ENCODE peak calls at places on chromosomes 4 and X, in ten cellular contexts. One of them, this sample, is unnamed.

GRCh38 chr4:169945636-169946035 is 80.6 kb downstream of the MFAP3L start:
- DNase-seq in bronchial epithelial cell: no peak
- DNase-seq in mammary epithelial cell: no peak
- DNase-seq in AG09309: no peak
- DNase-seq in endothelial cell: no peak
- DNase-seq in transverse colon: no peak
- DNase-seq in HCT116: no peak
- DNase-seq in pancreas: no peak
- DNase-seq in GM10248: no peak
- DNase-seq in cardiac muscle cell: no peak
- DNase-seq in this sample: no peak

GRCh38 chr4:99405433-99406115 is 29.6 kb downstream of the ADH7 start:
- DNase-seq in bronchial epithelial cell: peak
- DNase-seq in mammary epithelial cell: peak
- DNase-seq in AG09309: no peak
- DNase-seq in endothelial cell: peak
- DNase-seq in transverse colon: peak
- DNase-seq in HCT116: peak
- DNase-seq in pancreas: peak
- DNase-seq in GM10248: peak
- DNase-seq in cardiac muscle cell: peak
- DNase-seq in this sample: peak

GRCh38 chr4:177250056-177250696 is 59.5 kb upstream of the NEIL3 start:
- DNase-seq in bronchial epithelial cell: peak
- DNase-seq in mammary epithelial cell: peak
- DNase-seq in AG09309: no peak
- DNase-seq in endothelial cell: peak
- DNase-seq in transverse colon: peak
- DNase-seq in HCT116: peak
- DNase-seq in pancreas: peak
- DNase-seq in GM10248: peak
- DNase-seq in cardiac muscle cell: peak
- DNase-seq in this sample: peak

GRCh38 chr4:72991889-72992288 is 77.6 kb downstream of the COX18 start:
- DNase-seq in bronchial epithelial cell: peak
- DNase-seq in mammary epithelial cell: no peak
- DNase-seq in AG09309: no peak
- DNase-seq in endothelial cell: no peak
- DNase-seq in transverse colon: no peak
- DNase-seq in HCT116: no peak
- DNase-seq in pancreas: no peak
- DNase-seq in GM10248: no peak
- DNase-seq in cardiac muscle cell: no peak
- DNase-seq in this sample: no peak

GRCh38 chr4:176534566-176534965 is 214.8 kb downstream of the SPCS3 start:
- DNase-seq in bronchial epithelial cell: peak
- DNase-seq in mammary epithelial cell: peak
- DNase-seq in AG09309: peak
- DNase-seq in endothelial cell: no peak
- DNase-seq in transverse colon: no peak
- DNase-seq in HCT116: no peak
- DNase-seq in pancreas: no peak
- DNase-seq in GM10248: no peak
- DNase-seq in cardiac muscle cell: peak
- DNase-seq in this sample: no peak

GRCh38 chr4:57410331-57411052 is 300.3 kb upstream of the IGFBP7 start:
- DNase-seq in bronchial epithelial cell: no peak
- DNase-seq in mammary epithelial cell: no peak
- DNase-seq in AG09309: no peak
- DNase-seq in endothelial cell: no peak
- DNase-seq in transverse colon: no peak
- DNase-seq in HCT116: no peak
- DNase-seq in pancreas: no peak
- DNase-seq in GM10248: no peak
- DNase-seq in cardiac muscle cell: no peak
- DNase-seq in this sample: no peak

GRCh38 chrX:73785493-73785892 is 222.5 kb downstream of the CHIC1 start:
- DNase-seq in bronchial epithelial cell: no peak
- DNase-seq in mammary epithelial cell: no peak
- DNase-seq in AG09309: no peak
- DNase-seq in endothelial cell: no peak
- DNase-seq in transverse colon: no peak
- DNase-seq in HCT116: no peak
- DNase-seq in pancreas: no peak
- DNase-seq in GM10248: no peak
- DNase-seq in cardiac muscle cell: no peak
- DNase-seq in this sample: no peak

GRCh38 chr4:140135529-140136021 is 18.4 kb downstream of the MAML3 start:
- DNase-seq in bronchial epithelial cell: no peak
- DNase-seq in mammary epithelial cell: no peak
- DNase-seq in AG09309: no peak
- DNase-seq in endothelial cell: no peak
- DNase-seq in transverse colon: peak
- DNase-seq in HCT116: no peak
- DNase-seq in pancreas: peak
- DNase-seq in GM10248: no peak
- DNase-seq in cardiac muscle cell: peak
- DNase-seq in this sample: no peak

GRCh38 chr4:4842476-4843441 is 16.7 kb upstream of the MSX1 start:
- DNase-seq in bronchial epithelial cell: no peak
- DNase-seq in mammary epithelial cell: no peak
- DNase-seq in AG09309: no peak
- DNase-seq in endothelial cell: no peak
- DNase-seq in transverse colon: no peak
- DNase-seq in HCT116: no peak
- DNase-seq in pancreas: no peak
- DNase-seq in GM10248: no peak
- DNase-seq in cardiac muscle cell: no peak
- DNase-seq in this sample: no peak

GRCh38 chrX:38060331-38060878 is 54.1 kb downstream of the SYTL5 start:
- DNase-seq in bronchial epithelial cell: no peak
- DNase-seq in mammary epithelial cell: no peak
- DNase-seq in AG09309: no peak
- DNase-seq in endothelial cell: no peak
- DNase-seq in transverse colon: no peak
- DNase-seq in HCT116: no peak
- DNase-seq in pancreas: no peak
- DNase-seq in GM10248: no peak
- DNase-seq in cardiac muscle cell: no peak
- DNase-seq in this sample: no peak

GRCh38 chr4:163592207-163592606 is 97.7 kb downstream of the TMA16 start:
- DNase-seq in bronchial epithelial cell: no peak
- DNase-seq in mammary epithelial cell: no peak
- DNase-seq in AG09309: no peak
- DNase-seq in endothelial cell: no peak
- DNase-seq in transverse colon: no peak
- DNase-seq in HCT116: no peak
- DNase-seq in pancreas: no peak
- DNase-seq in GM10248: no peak
- DNase-seq in cardiac muscle cell: no peak
- DNase-seq in this sample: no peak

GRCh38 chr4:101563126-101563525 is 215.8 kb upstream of the PPP3CA start:
- DNase-seq in bronchial epithelial cell: no peak
- DNase-seq in mammary epithelial cell: no peak
- DNase-seq in AG09309: no peak
- DNase-seq in endothelial cell: no peak
- DNase-seq in transverse colon: no peak
- DNase-seq in HCT116: no peak
- DNase-seq in pancreas: no peak
- DNase-seq in GM10248: no peak
- DNase-seq in cardiac muscle cell: peak
- DNase-seq in this sample: no peak

GRCh38 chr4:17490575-17491059 is 21.3 kb downstream of the QDPR start:
- DNase-seq in bronchial epithelial cell: no peak
- DNase-seq in mammary epithelial cell: no peak
- DNase-seq in AG09309: no peak
- DNase-seq in endothelial cell: no peak
- DNase-seq in transverse colon: no peak
- DNase-seq in HCT116: no peak
- DNase-seq in pancreas: peak
- DNase-seq in GM10248: no peak
- DNase-seq in cardiac muscle cell: no peak
- DNase-seq in this sample: no peak

DNA sequence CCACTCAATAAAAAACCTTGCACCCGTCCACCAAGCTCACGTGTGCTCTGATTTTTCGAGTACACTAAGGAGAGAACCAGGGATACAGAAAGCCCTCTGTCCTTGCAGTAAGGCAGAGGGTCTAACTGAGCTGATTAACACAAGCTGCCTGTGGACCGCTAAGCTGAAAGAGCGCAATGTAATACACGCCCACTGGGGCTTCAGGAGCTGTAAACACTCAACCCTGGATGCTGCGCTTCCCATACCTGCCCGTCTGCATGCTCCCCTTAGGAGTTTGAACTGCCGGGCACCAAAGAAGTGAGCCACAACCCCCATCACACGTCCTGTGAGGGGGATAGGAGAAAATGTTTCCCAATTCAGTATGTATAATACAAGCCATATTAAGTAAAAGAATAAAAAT is 664.8 kb downstream of the PCDH18 start:
- DNase-seq in bronchial epithelial cell: no peak
- DNase-seq in mammary epithelial cell: no peak
- DNase-seq in AG09309: no peak
- DNase-seq in endothelial cell: no peak
- DNase-seq in transverse colon: no peak
- DNase-seq in HCT116: no peak
- DNase-seq in pancreas: no peak
- DNase-seq in GM10248: no peak
- DNase-seq in cardiac muscle cell: no peak
- DNase-seq in this sample: no peak
- TF ChIP-seq CTCF in bronchial epithelial cell: no peak
- TF ChIP-seq CTCF in mammary epithelial cell: no peak
- TF ChIP-seq CTCF in AG09309: no peak
- TF ChIP-seq CTCF in endothelial cell: no peak
- TF ChIP-seq CTCF in transverse colon: no peak
- TF ChIP-seq CTCF in HCT116: no peak
- TF ChIP-seq CTCF in pancreas: no peak
- TF ChIP-seq CTCF in GM10248: no peak
- TF ChIP-seq CTCF in cardiac muscle cell: no peak
- TF ChIP-seq CTCF in this sample: no peak

GRCh38 chr4:58515206-58515605 is 1405.0 kb upstream of the IGFBP7 start:
- DNase-seq in bronchial epithelial cell: no peak
- DNase-seq in mammary epithelial cell: no peak
- DNase-seq in AG09309: no peak
- DNase-seq in endothelial cell: no peak
- DNase-seq in transverse colon: no peak
- DNase-seq in HCT116: no peak
- DNase-seq in pancreas: no peak
- DNase-seq in GM10248: no peak
- DNase-seq in cardiac muscle cell: no peak
- DNase-seq in this sample: no peak

GRCh38 chr4:58510652-58511051 is 1400.5 kb upstream of the IGFBP7 start:
- DNase-seq in bronchial epithelial cell: no peak
- DNase-seq in mammary epithelial cell: no peak
- DNase-seq in AG09309: no peak
- DNase-seq in endothelial cell: no peak
- DNase-seq in transverse colon: no peak
- DNase-seq in HCT116: no peak
- DNase-seq in pancreas: no peak
- DNase-seq in GM10248: no peak
- DNase-seq in cardiac muscle cell: no peak
- DNase-seq in this sample: no peak

GRCh38 chr4:58514299-58514698 is 1404.1 kb upstream of the IGFBP7 start:
- DNase-seq in bronchial epithelial cell: no peak
- DNase-seq in mammary epithelial cell: no peak
- DNase-seq in AG09309: no peak
- DNase-seq in endothelial cell: no peak
- DNase-seq in transverse colon: no peak
- DNase-seq in HCT116: no peak
- DNase-seq in pancreas: no peak
- DNase-seq in GM10248: no peak
- DNase-seq in cardiac muscle cell: no peak
- DNase-seq in this sample: no peak
- TF ChIP-seq CTCF in bronchial epithelial cell: no peak
- TF ChIP-seq CTCF in mammary epithelial cell: no peak
- TF ChIP-seq CTCF in AG09309: no peak
- TF ChIP-seq CTCF in endothelial cell: no peak
- TF ChIP-seq CTCF in transverse colon: no peak
- TF ChIP-seq CTCF in HCT116: no peak
- TF ChIP-seq CTCF in pancreas: no peak
- TF ChIP-seq CTCF in GM10248: no peak
- TF ChIP-seq CTCF in cardiac muscle cell: no peak
- TF ChIP-seq CTCF in this sample: no peak

GRCh38 chr4:80361329-80361900 is 25.9 kb downstream of the CFAP299 start:
- DNase-seq in bronchial epithelial cell: peak
- DNase-seq in mammary epithelial cell: peak
- DNase-seq in AG09309: no peak
- DNase-seq in endothelial cell: no peak
- DNase-seq in transverse colon: no peak
- DNase-seq in HCT116: peak
- DNase-seq in pancreas: no peak
- DNase-seq in GM10248: peak
- DNase-seq in cardiac muscle cell: peak
- DNase-seq in this sample: no peak
- TF ChIP-seq CTCF in bronchial epithelial cell: no peak
- TF ChIP-seq CTCF in mammary epithelial cell: peak
- TF ChIP-seq CTCF in AG09309: peak
- TF ChIP-seq CTCF in endothelial cell: peak
- TF ChIP-seq CTCF in transverse colon: peak
- TF ChIP-seq CTCF in HCT116: peak
- TF ChIP-seq CTCF in pancreas: no peak
- TF ChIP-seq CTCF in GM10248: peak
- TF ChIP-seq CTCF in cardiac muscle cell: peak
- TF ChIP-seq CTCF in this sample: peak

GRCh38 chr4:111941957-111942356 is 203.3 kb upstream of the FAM241A start:
- DNase-seq in bronchial epithelial cell: no peak
- DNase-seq in mammary epithelial cell: no peak
- DNase-seq in AG09309: no peak
- DNase-seq in endothelial cell: no peak
- DNase-seq in transverse colon: no peak
- DNase-seq in HCT116: no peak
- DNase-seq in pancreas: no peak
- DNase-seq in GM10248: no peak
- DNase-seq in cardiac muscle cell: no peak
- DNase-seq in this sample: no peak

GRCh38 chr4:111945014-111945413 is 200.2 kb upstream of the FAM241A start:
- DNase-seq in bronchial epithelial cell: peak
- DNase-seq in mammary epithelial cell: no peak
- DNase-seq in AG09309: no peak
- DNase-seq in endothelial cell: no peak
- DNase-seq in transverse colon: no peak
- DNase-seq in HCT116: no peak
- DNase-seq in pancreas: no peak
- DNase-seq in GM10248: no peak
- DNase-seq in cardiac muscle cell: peak
- DNase-seq in this sample: no peak

GRCh38 chr4:111946789-111947188 is 198.5 kb upstream of the FAM241A start:
- DNase-seq in bronchial epithelial cell: no peak
- DNase-seq in mammary epithelial cell: no peak
- DNase-seq in AG09309: no peak
- DNase-seq in endothelial cell: no peak
- DNase-seq in transverse colon: no peak
- DNase-seq in HCT116: no peak
- DNase-seq in pancreas: no peak
- DNase-seq in GM10248: no peak
- DNase-seq in cardiac muscle cell: no peak
- DNase-seq in this sample: no peak

DNA sequence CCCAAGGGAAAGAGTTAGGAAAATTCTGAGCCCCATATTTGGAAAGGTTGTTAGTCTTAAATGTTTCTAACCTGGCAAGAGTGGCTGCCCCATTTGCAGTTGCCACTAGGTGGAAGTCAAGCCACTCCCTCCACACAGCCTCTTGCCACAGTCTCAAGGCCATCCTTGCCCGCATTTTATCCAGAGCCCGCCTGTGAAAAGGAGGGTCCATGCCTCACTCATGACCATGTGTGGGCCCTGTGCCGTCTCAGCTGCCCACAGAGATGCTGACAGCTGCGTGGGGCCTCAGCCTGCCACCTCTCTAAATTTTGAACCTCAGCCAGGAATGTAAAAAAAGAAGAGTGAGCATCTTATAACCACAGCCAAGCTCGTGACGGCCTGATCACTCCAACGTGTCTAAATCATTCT is 201.5 kb upstream of the FAM241A start:
- DNase-seq in bronchial epithelial cell: peak
- DNase-seq in mammary epithelial cell: peak
- DNase-seq in AG09309: no peak
- DNase-seq in endothelial cell: peak
- DNase-seq in transverse colon: peak
- DNase-seq in HCT116: peak
- DNase-seq in pancreas: peak
- DNase-seq in GM10248: peak
- DNase-seq in cardiac muscle cell: peak
- DNase-seq in this sample: peak
- TF ChIP-seq CTCF in bronchial epithelial cell: peak
- TF ChIP-seq CTCF in mammary epithelial cell: peak
- TF ChIP-seq CTCF in AG09309: peak
- TF ChIP-seq CTCF in endothelial cell: peak
- TF ChIP-seq CTCF in transverse colon: peak
- TF ChIP-seq CTCF in HCT116: peak
- TF ChIP-seq CTCF in pancreas: peak
- TF ChIP-seq CTCF in GM10248: peak
- TF ChIP-seq CTCF in cardiac muscle cell: peak
- TF ChIP-seq CTCF in this sample: no peak